ENCODE peak calls at places on chromosome 12, in eight cellular contexts. T is left lung, H is MM.1S, L is HCT116, U is gastrocnemius medialis, P is hepatocyte, W is SK-N-SH, E is IMR-90. B is an unnamed sample. For H3K4me1, the result is how much of the 10 kb centered on the place peaks cover.

GRCh38 chr12:95653761-95654546 is 102.7 kb upstream of the USP44 start:
- DNase-seq in T (no peak), H (no peak), L (peak), U (peak), P (peak), W (no peak), E (peak), B (no peak)

GRCh38 chr12:98294426-98294825 is 221.0 kb upstream of the TMPO start:
- DNase-seq in T (no peak), H (no peak), L (no peak), U (no peak), P (no peak), W (no peak), E (no peak), B (no peak)

GRCh38 chr12:3042394-3042793 is 34.8 kb upstream of the TSPAN9 start:
- DNase-seq in T (no peak), H (no peak), L (no peak), U (peak), P (no peak), W (no peak), E (no peak), B (no peak)

GRCh38 chr12:92414383-92415065 is 268.9 kb upstream of the BTG1 start:
- DNase-seq in T (no peak), H (no peak), L (no peak), U (no peak), P (no peak), W (no peak), E (peak), B (no peak)

GRCh38 chr12:108752387-108752786 is 21.1 kb upstream of the CORO1C start:
- DNase-seq in T (no peak), H (no peak), L (no peak), U (no peak), P (peak), W (no peak), E (no peak), B (no peak)

GRCh38 chr12:88566430-88566829 is 13.8 kb downstream of the KITLG start:
- DNase-seq in T (no peak), H (no peak), L (no peak), U (no peak), P (peak), W (no peak), E (no peak), B (no peak)

GRCh38 chr12:88960213-88960878 is 380.1 kb upstream of the KITLG start:
- DNase-seq in T (no peak), H (peak), L (peak), U (no peak), P (no peak), W (no peak), E (peak), B (no peak)

GRCh38 chr12:49763006-49763591 is 21.7 kb downstream of the TMBIM6 start:
- DNase-seq in T (peak), H (peak), L (no peak), U (peak), P (peak), W (peak), E (peak), B (peak)

GRCh38 chr12:27644446-27644845 is 51.8 kb upstream of the REP15 start:
- DNase-seq in T (no peak), H (no peak), L (no peak), U (no peak), P (peak), W (no peak), E (peak), B (no peak)

GRCh38 chr12:129641916-129642315 is 261.9 kb downstream of the TMEM132D start:
- DNase-seq in T (no peak), H (no peak), L (no peak), U (no peak), P (no peak), W (no peak), E (no peak), B (no peak)

GRCh38 chr12:103036581-103037214 is 79.2 kb downstream of the ASCL1 start:
- DNase-seq in T (no peak), H (no peak), L (no peak), U (no peak), P (no peak), W (no peak), E (no peak), B (no peak)

GRCh38 chr12:114269153-114269552 is 136.8 kb downstream of the TBX5 start:
- DNase-seq in T (no peak), H (no peak), L (no peak), U (no peak), P (no peak), W (no peak), E (no peak), B (no peak)

GRCh38 chr12:122909442-122910288 is 13.7 kb upstream of the VPS37B start:
- DNase-seq in T (no peak), H (no peak), L (no peak), U (no peak), P (no peak), W (peak), E (no peak), B (no peak)

GRCh38 chr12:57434517-57435223 is at the start of gene INHBC:
- DNase-seq in T (no peak), H (no peak), L (no peak), U (no peak), P (no peak), W (no peak), E (no peak), B (no peak)

GRCh38 chr12:27824126-27824842 is 44.2 kb upstream of the MANSC4 start:
- DNase-seq in T (no peak), H (peak), L (no peak), U (no peak), P (no peak), W (no peak), E (no peak), B (no peak)

GRCh38 chr12:6326316-6326959 is 15.4 kb downstream of the TNFRSF1A start:
- DNase-seq in T (no peak), H (no peak), L (no peak), U (peak), P (peak), W (peak), E (peak), B (no peak)

GRCh38 chr12:101697930-101698781 is 716 bp downstream of the CHPT1 start:
- DNase-seq in T (peak), H (peak), L (no peak), U (peak), P (peak), W (no peak), E (peak), B (no peak)

GRCh38 chr12:47892819-47893218 is 12.0 kb downstream of the VDR start:
- DNase-seq in T (no peak), H (no peak), L (no peak), U (no peak), P (no peak), W (no peak), E (peak), B (no peak)
- H3K4me1 ChIP-seq in T (half or more), H (half or more), L (under half), U (under half), P (under half), W (under half), E (under half), B (under half)

GRCh38 chr12:55549302-55549701 is at the start of gene OR6C4:
- DNase-seq in T (no peak), H (no peak), L (no peak), U (no peak), P (no peak), W (no peak), E (no peak), B (no peak)
- H3K4me3 ChIP-seq in T (no peak), H (no peak), L (no peak), U (no peak), P (no peak), W (no peak), E (no peak), B (no peak)

GRCh38 chr12:13206560-13206897 is 10.0 kb downstream of the EMP1 start:
- DNase-seq in T (no peak), H (no peak), L (no peak), U (no peak), P (no peak), W (no peak), E (no peak), B (no peak)

GRCh38 chr12:13204428-13204827 is 7.9 kb downstream of the EMP1 start:
- DNase-seq in T (no peak), H (no peak), L (no peak), U (no peak), P (no peak), W (no peak), E (peak), B (no peak)

GRCh38 chr12:13203028-13203922 is 6.7 kb downstream of the EMP1 start:
- DNase-seq in T (no peak), H (peak), L (no peak), U (peak), P (no peak), W (peak), E (no peak), B (no peak)

GRCh38 chr12:13208533-13209278 is 12.2 kb downstream of the EMP1 start:
- DNase-seq in T (no peak), H (peak), L (no peak), U (no peak), P (peak), W (peak), E (peak), B (no peak)

DNA sequence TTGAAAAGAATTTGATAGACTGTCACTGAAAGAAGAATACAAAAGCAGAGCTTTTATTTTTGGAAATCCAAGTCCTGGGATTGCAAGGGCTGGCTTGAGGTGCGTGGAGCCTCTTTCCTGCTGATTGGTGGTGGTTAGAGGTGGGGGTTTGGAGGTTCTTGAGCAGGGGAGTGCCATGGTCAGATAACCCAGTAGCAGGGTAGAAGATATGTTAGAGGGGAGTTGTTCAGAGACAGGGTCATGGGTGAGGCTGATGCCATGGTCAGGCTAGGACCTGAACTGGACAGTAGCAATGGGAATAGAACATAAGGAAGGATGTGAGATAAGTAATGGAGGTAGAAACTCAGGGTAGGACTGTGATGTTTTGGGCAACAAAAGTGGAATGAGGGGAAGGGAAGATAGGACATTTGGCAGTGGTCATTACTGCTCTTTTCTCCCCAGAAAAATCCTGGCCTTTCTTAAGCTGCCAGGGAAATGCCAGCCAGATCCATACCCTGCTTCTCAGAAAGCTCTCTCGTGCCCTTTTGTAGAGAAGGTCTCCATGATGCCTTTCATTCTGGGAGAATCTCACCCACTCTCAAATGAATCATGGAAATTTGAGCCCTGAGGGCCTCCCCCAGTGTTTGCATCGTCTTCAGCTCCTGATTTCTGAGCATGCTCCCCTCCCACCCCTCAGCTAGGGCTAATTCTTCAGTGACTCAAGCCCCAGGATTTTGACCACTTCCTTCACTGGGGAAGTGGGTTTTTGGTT is 9.5 kb downstream of the EMP1 start:
- DNase-seq in T (no peak), H (no peak), L (peak), U (no peak), P (no peak), W (no peak), E (peak), B (no peak)
- H3K4me1 ChIP-seq in T (half or more), H (under half), L (half or more), U (under half), P (under half), W (under half), E (under half), B (under half)

DNA sequence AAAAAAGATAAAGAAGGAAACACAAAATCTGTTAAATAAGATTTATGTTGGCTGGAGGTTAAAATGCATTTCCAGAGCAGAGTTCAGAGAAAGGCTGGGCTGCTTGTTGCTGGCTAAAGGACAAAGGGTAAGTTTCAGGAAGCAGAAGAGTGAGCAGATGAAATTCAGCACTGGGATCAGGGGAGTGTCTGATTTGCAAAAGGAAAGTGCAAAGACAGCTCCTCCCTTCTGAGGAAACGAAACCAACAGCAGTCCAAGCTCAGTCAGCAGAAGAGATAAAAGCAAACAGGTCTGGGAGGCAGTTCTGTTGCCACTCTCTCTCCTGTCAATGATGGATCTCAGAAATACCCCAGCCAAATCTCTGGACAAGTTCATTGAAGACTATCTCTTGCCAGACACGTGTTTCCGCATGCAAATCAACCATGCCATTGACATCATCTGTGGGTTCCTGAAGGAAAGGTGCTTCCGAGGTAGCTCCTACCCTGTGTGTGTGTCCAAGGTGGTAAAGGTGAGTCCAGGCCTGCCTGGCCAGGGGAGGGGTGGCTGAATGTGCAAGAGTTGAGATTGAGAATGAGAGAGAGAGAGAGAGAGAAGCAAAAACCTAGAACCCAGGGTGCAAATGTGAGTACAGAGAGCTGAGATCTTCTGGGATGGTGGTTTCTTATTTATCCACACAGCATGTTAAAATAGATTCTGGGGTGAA is at the start of gene OAS1:
- DNase-seq in T (no peak), H (peak), L (no peak), U (no peak), P (peak), W (peak), E (peak), B (peak)
- H3K4me3 ChIP-seq in T (peak), H (peak), L (no peak), U (peak), P (no peak), W (peak), E (peak), B (peak)

GRCh38 chr12:120238224-120238616 is 27.3 kb downstream of the PXN start:
- DNase-seq in T (no peak), H (no peak), L (no peak), U (peak), P (no peak), W (no peak), E (no peak), B (no peak)
- H3K4me1 ChIP-seq in T (half or more), H (under half), L (half or more), U (half or more), P (half or more), W (under half), E (half or more), B (half or more)

DNA sequence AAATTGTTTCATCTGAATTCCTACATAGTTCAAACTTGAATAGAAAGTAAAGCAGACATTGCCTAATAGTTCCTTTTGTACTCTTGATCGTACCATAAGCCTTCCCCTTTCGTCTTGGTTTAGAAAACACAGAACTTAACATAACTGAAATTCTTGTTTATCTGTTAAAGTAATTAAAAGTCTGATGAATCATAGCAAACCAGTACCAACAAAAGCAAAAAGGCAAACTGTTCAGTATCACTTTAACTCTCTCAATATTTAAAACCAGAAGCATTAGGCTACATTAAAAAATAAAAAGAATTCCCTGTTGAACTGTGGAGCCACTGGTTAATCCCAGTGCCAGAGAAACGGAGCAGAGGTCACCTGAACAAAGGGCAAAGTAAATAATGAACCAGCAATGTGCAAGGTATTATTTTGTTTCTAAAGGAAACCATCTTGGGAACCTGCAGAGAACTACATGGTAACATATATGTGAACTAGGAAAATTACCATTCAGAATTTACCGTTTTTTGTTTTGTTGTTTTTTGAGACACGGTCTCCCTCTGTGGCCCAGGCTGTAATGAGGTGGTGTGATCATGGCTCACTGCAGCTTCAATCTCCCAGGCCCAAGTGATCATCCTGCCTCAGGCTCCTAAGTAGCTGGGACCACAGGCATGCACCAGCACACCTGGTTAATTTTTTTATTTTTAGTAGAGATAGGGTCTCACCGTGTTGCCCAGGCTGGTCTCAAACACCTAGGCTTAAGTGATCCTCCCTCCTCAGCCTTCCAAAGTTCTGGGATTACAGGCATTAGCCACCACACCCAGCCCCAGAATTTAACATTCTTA is 17.1 kb upstream of the HIGD1C start:
- DNase-seq in T (no peak), H (no peak), L (no peak), U (no peak), P (no peak), W (no peak), E (peak), B (no peak)
- H3K4me3 ChIP-seq in T (no peak), H (no peak), L (no peak), U (no peak), P (no peak), W (no peak), E (no peak), B (no peak)

B was measured in effector memory CD4-positive, alpha-beta T cell.